ENCODE peak calls at places on chromosome 13, in four cellular contexts. A is right atrium auricular region, B is mammary epithelial cell, X is Panc1. L is an unnamed sample.
A peak's percentile ranks its signal among the peaks of the same experiment; 100 is the strongest.

GRCh38 chr13:64985075-64985474 is 2245.1 kb downstream of the PCDH9 start:
- DNase-seq in A (no peak), B (no peak), X (no peak), L (no peak)

GRCh38 chr13:76965759-76966421 is 17.6 kb downstream of the ACOD1 start:
- DNase-seq in A (peak; percentile 68), B (peak; percentile 45), X (no peak), L (no peak)

GRCh38 chr13:110818747-110819146 is 96.1 kb downstream of the ANKRD10 start:
- DNase-seq in A (no peak), B (no peak), X (no peak), L (peak; percentile 82)

GRCh38 chr13:26021516-26021915 is 30.3 kb downstream of the SHISA2 start:
- DNase-seq in A (no peak), B (peak; percentile 76), X (no peak), L (peak; percentile 13)

GRCh38 chr13:101875091-101875490 is 422.6 kb downstream of the ITGBL1 start:
- DNase-seq in A (no peak), B (no peak), X (no peak), L (no peak)

GRCh38 chr13:64591981-64592380 is 2638.2 kb downstream of the PCDH9 start:
- DNase-seq in A (no peak), B (peak; percentile 26), X (no peak), L (no peak)

GRCh38 chr13:87005511-87005910 is 665.7 kb upstream of the SLITRK5 start:
- DNase-seq in A (no peak), B (no peak), X (no peak), L (no peak)

GRCh38 chr13:66443926-66444325 is 786.2 kb downstream of the PCDH9 start:
- DNase-seq in A (no peak), B (no peak), X (no peak), L (no peak)

GRCh38 chr13:109976206-109976997 is 190.0 kb upstream of the IRS2 start:
- DNase-seq in A (no peak), B (no peak), X (no peak), L (no peak)

GRCh38 chr13:110415669-110416068 is 108.6 kb downstream of the COL4A2 start:
- DNase-seq in A (no peak), B (peak; percentile 78), X (no peak), L (no peak)

GRCh38 chr13:32037471-32037870 is 5.9 kb downstream of the FRY start:
- DNase-seq in A (no peak), B (no peak), X (no peak), L (no peak)

GRCh38 chr13:93254775-93255174 is 28.2 kb downstream of the GPC6 start:
- DNase-seq in A (no peak), B (no peak), X (no peak), L (no peak)

GRCh38 chr13:113186061-113186900 is 22.2 kb downstream of the PCID2 start:
- DNase-seq in A (no peak), B (no peak), X (no peak), L (no peak)

GRCh38 chr13:30998548-30999140 is 66.2 kb downstream of the TEX26 start:
- DNase-seq in A (no peak), B (peak; percentile 21), X (no peak), L (peak; percentile 64)

GRCh38 chr13:96025283-96025682 is 27.9 kb downstream of the UGGT2 start:
- DNase-seq in A (no peak), B (no peak), X (no peak), L (no peak)

GRCh38 chr13:111394211-111394922 is 73.9 kb downstream of the TEX29 start:
- DNase-seq in A (no peak), B (no peak), X (no peak), L (peak; percentile 49)

GRCh38 chr13:111947026-111947810 is 119.7 kb upstream of the SOX1 start:
- DNase-seq in A (peak; percentile 18), B (no peak), X (no peak), L (peak; percentile 40)

GRCh38 chr13:20258208-20258962 is 26.3 kb upstream of the GJB6 start:
- DNase-seq in A (no peak), B (peak; percentile 37), X (no peak), L (no peak)

GRCh38 chr13:50244913-50245574 is 229.8 kb downstream of the KCNRG start:
- DNase-seq in A (no peak), B (peak; percentile 97), X (peak; percentile 84), L (no peak)

GRCh38 chr13:50244355-50244912 is 229.2 kb downstream of the KCNRG start:
- DNase-seq in A (no peak), B (no peak), X (no peak), L (no peak)

GRCh38 chr13:50241479-50241878 is 226.2 kb downstream of the KCNRG start:
- DNase-seq in A (no peak), B (no peak), X (no peak), L (no peak)

GRCh38 chr13:50248537-50249521 is 233.6 kb downstream of the KCNRG start:
- DNase-seq in A (no peak), B (no peak), X (no peak), L (no peak)

GRCh38 chr13:50243926-50244325 is 228.7 kb downstream of the KCNRG start:
- DNase-seq in A (no peak), B (no peak), X (no peak), L (no peak)
- H3K4me1 ChIP-seq in A (no peaks in the 10 kb centered on the region), B (peaks cover 15% of the 10 kb centered on the region), X (peaks cover 43% of the 10 kb centered on the region), L (peaks cover 18% of the 10 kb centered on the region)

GRCh38 chr13:99796175-99796819 is 175.3 kb downstream of the ZIC5 start:
- DNase-seq in A (no peak), B (peak; percentile 32), X (no peak), L (no peak)
- H3K4me1 ChIP-seq in A (no peaks in the 10 kb centered on the region), B (no peaks in the 10 kb centered on the region), X (no peaks in the 10 kb centered on the region), L (no peaks in the 10 kb centered on the region)

GRCh38 chr13:48489666-48490065 is 43.2 kb downstream of the RCBTB2 start:
- DNase-seq in A (no peak), B (no peak), X (no peak), L (no peak)
- H3K4me1 ChIP-seq in A (no peaks in the 10 kb centered on the region), B (peaks cover 29% of the 10 kb centered on the region), X (no peaks in the 10 kb centered on the region), L (peaks cover 49% of the 10 kb centered on the region)

DNA sequence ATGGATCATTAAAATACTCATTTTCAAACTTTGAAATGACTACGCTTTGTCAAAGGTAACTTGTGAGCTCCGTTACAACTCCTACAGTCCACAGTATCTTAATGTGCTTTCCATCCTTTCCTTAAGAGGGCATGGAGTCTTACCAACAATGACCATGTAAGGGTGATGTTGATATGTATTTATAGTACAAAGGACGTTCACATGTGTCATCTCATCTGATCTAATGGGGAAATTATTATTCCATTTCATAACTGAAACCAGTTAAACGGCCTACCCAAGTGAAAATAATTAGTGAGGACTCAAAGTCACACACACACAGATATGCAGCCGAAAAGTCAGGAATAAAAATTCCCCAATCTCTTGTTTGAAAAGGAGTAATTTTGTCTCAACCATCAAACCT is 9.6 kb downstream of the USP12 start:
- DNase-seq in A (no peak), B (no peak), X (no peak), L (no peak)
- H3K4me1 ChIP-seq in A (no peaks in the 10 kb centered on the region), B (no peaks in the 10 kb centered on the region), X (peaks cover 72% of the 10 kb centered on the region), L (peaks cover 63% of the 10 kb centered on the region)

DNA sequence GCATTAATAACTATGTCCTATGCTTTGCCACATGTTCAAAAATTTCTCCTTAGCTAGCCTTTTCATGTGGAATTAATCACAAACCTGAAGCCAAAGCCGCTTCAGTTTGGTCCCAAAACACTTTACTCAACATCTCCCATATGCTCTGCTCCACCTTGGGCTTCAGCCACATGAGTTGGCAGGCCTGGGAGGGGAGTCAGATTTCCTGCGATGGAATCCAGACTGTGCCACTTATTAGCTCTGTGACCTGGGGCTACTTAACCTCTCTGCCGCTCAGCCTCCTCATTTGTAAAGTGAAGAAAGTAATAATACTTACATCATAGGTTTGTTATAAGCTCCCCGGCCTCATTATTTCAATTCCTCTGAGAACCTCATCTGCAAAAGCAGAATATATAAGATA is 272.0 kb downstream of the LMO7 start:
- DNase-seq in A (no peak), B (no peak), X (no peak), L (no peak)
- H3K4me1 ChIP-seq in A (no peaks in the 10 kb centered on the region), B (no peaks in the 10 kb centered on the region), X (no peaks in the 10 kb centered on the region), L (peaks cover 11% of the 10 kb centered on the region)

GRCh38 chr13:35930665-35931631 is 200.2 kb downstream of the DCLK1 start:
- DNase-seq in A (no peak), B (peak; percentile 8), X (no peak), L (no peak)
- H3K4me1 ChIP-seq in A (no peaks in the 10 kb centered on the region), B (no peaks in the 10 kb centered on the region), X (no peaks in the 10 kb centered on the region), L (peaks cover 25% of the 10 kb centered on the region)

DNA sequence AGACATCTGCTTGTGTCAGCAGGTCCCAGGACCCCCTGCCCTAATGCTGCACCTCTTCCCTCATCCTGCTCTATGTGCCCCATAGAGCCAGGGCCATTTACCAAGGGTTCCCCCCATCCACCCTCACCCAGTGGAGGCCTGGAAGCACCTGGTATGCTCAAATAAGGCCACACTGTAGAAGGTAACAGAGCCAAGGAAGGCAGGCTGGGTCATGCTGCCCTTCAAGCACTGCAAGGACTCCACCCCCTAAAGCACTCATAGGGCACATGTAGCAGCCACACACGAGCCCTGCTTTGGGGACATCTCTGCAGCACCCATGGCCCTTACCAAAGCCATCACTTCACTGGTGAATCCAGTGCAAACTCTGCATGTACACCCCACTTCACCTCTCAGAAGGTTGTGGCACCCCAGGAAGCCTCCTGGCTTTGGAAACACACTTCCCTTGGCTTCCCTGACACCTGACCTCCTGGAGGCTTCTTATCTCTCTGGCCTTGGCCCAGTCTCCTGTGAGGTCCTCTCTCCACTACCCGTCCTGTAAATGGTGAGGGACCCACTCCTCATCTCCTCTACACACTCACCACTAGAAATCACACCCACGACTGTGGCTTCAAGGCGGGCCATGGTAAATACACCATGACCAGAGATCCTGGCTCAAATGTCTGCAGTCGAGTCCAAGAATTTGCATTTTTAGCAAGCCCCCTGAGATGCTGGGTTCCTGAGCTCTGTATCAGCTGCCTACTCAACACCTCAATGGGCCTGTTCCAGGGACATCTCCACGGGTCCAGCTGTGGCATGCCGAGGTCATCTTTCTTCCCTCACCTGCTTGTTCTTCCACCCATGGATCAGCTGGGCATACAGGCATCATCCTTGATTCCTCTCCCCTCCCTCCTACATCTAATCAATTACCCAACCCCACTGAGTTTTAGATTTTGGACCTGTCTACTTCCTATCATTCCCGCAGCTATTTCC is 80.9 kb upstream of the DOCK9 start:
- DNase-seq in A (no peak), B (no peak), X (no peak), L (peak; percentile 95)
- H3K4me1 ChIP-seq in A (no peaks in the 10 kb centered on the region), B (peaks cover 40% of the 10 kb centered on the region), X (peaks cover 3% of the 10 kb centered on the region), L (peaks cover 61% of the 10 kb centered on the region)

GRCh38 chr13:49304763-49305695 is 57.3 kb downstream of the CDADC1 start:
- DNase-seq in A (no peak), B (no peak), X (no peak), L (no peak)
- H3K4me1 ChIP-seq in A (no peaks in the 10 kb centered on the region), B (peaks cover 21% of the 10 kb centered on the region), X (no peaks in the 10 kb centered on the region), L (peaks cover 58% of the 10 kb centered on the region)

DNA sequence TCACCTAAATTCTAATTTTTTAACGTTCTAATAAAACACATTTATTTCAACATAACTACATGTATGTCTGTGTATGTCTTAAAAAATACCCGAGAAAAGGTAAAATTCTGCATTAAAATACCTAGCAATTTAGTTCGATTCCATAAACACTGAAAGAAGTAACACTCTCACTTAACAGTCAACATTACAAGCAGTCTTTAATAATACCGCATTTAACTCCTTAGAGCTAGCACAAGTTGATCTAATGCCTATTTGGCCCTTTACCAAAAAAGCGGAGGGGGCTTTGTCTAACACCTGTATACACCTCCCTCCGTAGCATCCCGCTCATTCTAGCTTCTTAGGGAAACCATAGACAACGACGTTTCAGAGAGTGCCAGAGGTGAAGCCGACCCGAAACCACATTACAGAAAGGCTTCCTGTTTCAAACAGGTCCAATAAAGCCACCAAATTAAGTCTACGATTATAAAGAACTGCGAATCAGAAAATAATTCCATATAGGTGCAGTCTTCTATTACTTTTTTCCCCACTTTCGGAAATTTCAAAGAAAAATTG is 1.2 kb downstream of the SPART start:
- DNase-seq in A (no peak), B (peak; percentile 44), X (no peak), L (no peak)
- H3K4me1 ChIP-seq in A (no peaks in the 10 kb centered on the region), B (peaks cover 28% of the 10 kb centered on the region), X (peaks cover 4% of the 10 kb centered on the region), L (peaks cover 32% of the 10 kb centered on the region)

L was measured in vagina.